ENCODE peak calls at places on chromosomes 2 and 18, in ten cellular contexts. P is lower lobe of right lung, I is GM23338, Q is GM13977, V is cardiac fibroblast, M is AG04450, X is left ventricle myocardium inferior, Y is K562, T is AG09319, N is Peyer's patch. F is an unnamed sample.

GRCh38 chr2:172704072-172704936 is 31.3 kb upstream of the RAPGEF4 start:
- DNase-seq in Y (peak), N (no peak), T (no peak), X (no peak), M (no peak), P (no peak), I (peak), V (peak), Q (peak), F (peak)

GRCh38 chr2:27753744-27754588 is 17.6 kb upstream of the MRPL33 start:
- DNase-seq in Q (peak), V (peak), P (peak), M (no peak), Y (peak), T (peak), N (peak), X (peak), I (peak), F (peak)

GRCh38 chr2:176087330-176088047 is 3.7 kb upstream of the EVX2 start:
- DNase-seq in I (no peak), X (no peak), V (no peak), T (no peak), Y (no peak), N (no peak), M (no peak), Q (no peak), P (no peak), F (no peak)

GRCh38 chr18:61388010-61388409 is 54.8 kb downstream of the CDH20 start:
- DNase-seq in T (no peak), X (no peak), Y (no peak), P (no peak), I (no peak), N (peak), M (no peak), V (peak), Q (no peak), F (no peak)

GRCh38 chr2:223896751-223897320 is 48.3 kb downstream of the WDFY1 start:
- DNase-seq in V (peak), P (no peak), M (no peak), N (peak), T (no peak), I (no peak), Q (peak), Y (no peak), X (no peak), F (peak)

GRCh38 chr2:240997141-240997855 is 1.1 kb upstream of the SNED1 start:
- DNase-seq in M (no peak), T (no peak), P (peak), Y (no peak), I (no peak), N (peak), X (peak), V (peak), Q (no peak), F (no peak)

GRCh38 chr18:45670281-45670962 is 53.6 kb upstream of the SLC14A1 start:
- DNase-seq in I (no peak), V (peak), X (no peak), N (peak), P (no peak), M (no peak), Y (peak), T (peak), Q (no peak), F (peak)

GRCh38 chr2:222057249-222058073 is 241.3 kb downstream of the PAX3 start:
- DNase-seq in T (no peak), V (peak), Y (peak), X (no peak), I (peak), M (no peak), N (no peak), P (no peak), Q (peak), F (peak)

GRCh38 chr2:152743004-152743403 is 24.6 kb downstream of the ARL6IP6 start:
- DNase-seq in M (no peak), N (no peak), T (no peak), Y (peak), I (peak), X (no peak), V (peak), P (no peak), Q (peak), F (peak)

GRCh38 chr18:34976899-34977786 is 64.1 kb upstream of the MAPRE2 start:
- DNase-seq in V (no peak), X (peak), T (no peak), P (peak), Q (peak), N (peak), I (peak), M (no peak), Y (peak), F (peak)

GRCh38 chr18:48572402-48573126 is 33.7 kb downstream of the CTIF start:
- DNase-seq in N (no peak), I (no peak), X (no peak), T (no peak), Y (no peak), P (no peak), V (peak), Q (no peak), M (no peak), F (no peak)

GRCh38 chr18:37568671-37569070 is 3.1 kb upstream of the CELF4 start:
- DNase-seq in I (no peak), N (no peak), V (no peak), Q (no peak), M (no peak), Y (no peak), P (no peak), X (no peak), T (no peak), F (no peak)

GRCh38 chr2:161798027-161798426 is 173.8 kb downstream of the SLC4A10 start:
- DNase-seq in N (no peak), Y (no peak), M (no peak), X (no peak), Q (no peak), I (no peak), V (no peak), P (no peak), T (no peak), F (no peak)

GRCh38 chr18:77635858-77636257 is 386.2 kb downstream of the GALR1 start:
- DNase-seq in T (no peak), N (no peak), Q (no peak), I (no peak), P (no peak), M (no peak), Y (no peak), X (no peak), V (no peak), F (no peak)

GRCh38 chr18:25453556-25454269 is 101.7 kb upstream of the ZNF521 start:
- DNase-seq in X (no peak), P (no peak), T (peak), V (peak), N (no peak), Q (no peak), I (no peak), Y (no peak), M (peak), F (no peak)

GRCh38 chr18:32380559-32380958 is 90.1 kb downstream of the GAREM1 start:
- DNase-seq in Q (no peak), M (no peak), T (no peak), I (peak), V (peak), Y (no peak), N (no peak), X (no peak), P (no peak), F (no peak)
- TF ChIP-seq CTCF in Q (no peak), M (no peak), T (no peak), I (peak), V (no peak), Y (no peak), N (no peak), X (no peak), P (no peak), F (no peak)

DNA sequence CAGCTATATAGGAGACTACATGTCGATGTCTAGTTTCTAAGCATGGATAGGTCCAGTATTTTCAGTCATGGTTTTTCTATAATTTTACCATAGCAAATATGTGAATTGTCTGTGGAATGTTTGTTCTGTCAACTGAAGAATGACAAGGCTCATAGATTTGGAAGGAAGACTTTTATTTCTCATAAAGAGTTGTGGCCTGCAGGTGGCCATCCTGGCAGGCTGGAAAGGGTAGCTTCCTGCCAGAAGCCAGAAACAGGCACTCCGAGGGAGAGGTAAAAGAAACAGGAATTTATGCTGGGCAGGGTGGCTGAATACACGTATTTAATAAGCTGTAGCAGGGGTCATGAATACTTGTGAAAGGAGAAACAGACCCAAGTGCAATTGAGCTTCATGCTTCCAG is 182.1 kb downstream of the PARD3B start:
- DNase-seq in X (no peak), Q (no peak), P (no peak), Y (no peak), N (no peak), M (no peak), I (no peak), V (no peak), T (no peak), F (no peak)
- TF ChIP-seq CTCF in X (no peak), Q (no peak), P (no peak), Y (no peak), N (no peak), M (no peak), I (no peak), V (no peak), T (no peak), F (no peak)

GRCh38 chr2:213934560-213934959 is 476.3 kb upstream of the VWC2L start:
- DNase-seq in P (no peak), I (peak), T (no peak), N (no peak), V (peak), M (no peak), Q (peak), X (no peak), Y (no peak), F (peak)
- TF ChIP-seq CTCF in P (peak), I (peak), T (no peak), N (peak), V (peak), M (peak), Q (peak), X (peak), Y (peak), F (peak)

DNA sequence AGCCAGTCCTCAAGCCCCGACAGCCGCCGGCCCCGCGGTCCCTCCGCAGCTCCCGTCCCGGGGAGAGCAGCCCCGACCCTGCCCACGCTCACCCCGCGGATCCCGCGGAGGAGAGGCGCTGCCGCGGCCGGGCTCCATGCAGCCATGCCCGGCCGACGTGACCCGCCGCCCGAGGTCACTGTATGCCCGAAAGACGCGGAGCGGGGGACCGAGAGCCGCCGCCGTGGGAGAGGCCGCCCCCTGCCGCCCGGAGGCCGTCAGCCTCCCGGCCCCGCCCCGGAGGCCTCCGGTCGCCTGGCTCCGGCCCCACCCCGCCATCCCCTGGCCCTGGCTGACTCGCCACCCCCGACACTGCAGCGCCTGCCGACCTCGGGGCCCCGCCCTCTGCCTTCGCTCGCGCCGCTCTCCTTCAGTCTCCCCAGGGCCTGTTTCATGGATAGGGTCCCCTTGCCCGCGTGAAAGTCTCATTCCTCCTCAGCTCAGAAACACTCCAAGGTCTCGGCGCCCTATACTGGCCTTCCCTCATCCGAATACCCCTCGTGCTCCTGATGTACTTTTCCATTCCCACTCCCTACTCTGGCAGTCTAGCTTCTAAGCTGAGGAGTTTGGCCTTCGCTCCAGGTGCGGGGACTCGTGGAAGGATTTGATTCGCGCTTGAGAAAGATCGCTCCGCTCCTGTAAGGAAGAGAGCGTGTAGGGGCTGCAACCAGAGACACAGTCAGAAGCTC is at the start of gene BOLA3:
- DNase-seq in Q (peak), I (peak), T (peak), M (no peak), N (peak), P (peak), X (peak), Y (peak), V (peak), F (peak)
- TF ChIP-seq CTCF in Q (peak), I (peak), T (peak), M (peak), N (peak), P (peak), X (peak), Y (peak), V (peak), F (peak)